ENCODE peak calls at places on chromosomes 1 and 21, in six cellular contexts. One of them, this sample, is unnamed.

GRCh38 chr1:22709891-22710687 is 550 bp upstream of the EPHB2 start:
- DNase-seq in foreskin keratinocyte: no peak
- DNase-seq in heart left ventricle: peak; percentile 34
- DNase-seq in RWPE1: peak; percentile 51
- DNase-seq in OCI-LY7: peak; percentile 60
- DNase-seq in cardiac fibroblast: peak; percentile 64
- DNase-seq in this sample: peak; percentile 67

GRCh38 chr1:226457307-226457712 is 49.4 kb upstream of the PARP1 start:
- DNase-seq in foreskin keratinocyte: no peak
- DNase-seq in heart left ventricle: no peak
- DNase-seq in RWPE1: no peak
- DNase-seq in OCI-LY7: no peak
- DNase-seq in cardiac fibroblast: peak; percentile 34
- DNase-seq in this sample: no peak

GRCh38 chr21:46121286-46122221 is 23.6 kb downstream of the COL6A2 start:
- DNase-seq in foreskin keratinocyte: no peak
- DNase-seq in heart left ventricle: peak; percentile 7
- DNase-seq in RWPE1: no peak
- DNase-seq in OCI-LY7: no peak
- DNase-seq in cardiac fibroblast: no peak
- DNase-seq in this sample: no peak

GRCh38 chr1:2025491-2025981 is 6.4 kb downstream of the GABRD start:
- DNase-seq in foreskin keratinocyte: no peak
- DNase-seq in heart left ventricle: peak; percentile 71
- DNase-seq in RWPE1: no peak
- DNase-seq in OCI-LY7: no peak
- DNase-seq in cardiac fibroblast: peak; percentile 2
- DNase-seq in this sample: no peak

GRCh38 chr1:4769516-4770280 is 115.3 kb downstream of the AJAP1 start:
- DNase-seq in foreskin keratinocyte: no peak
- DNase-seq in heart left ventricle: no peak
- DNase-seq in RWPE1: no peak
- DNase-seq in OCI-LY7: no peak
- DNase-seq in cardiac fibroblast: no peak
- DNase-seq in this sample: no peak

GRCh38 chr1:13517193-13517812 is 3.5 kb upstream of the LRRC38 start:
- DNase-seq in foreskin keratinocyte: no peak
- DNase-seq in heart left ventricle: no peak
- DNase-seq in RWPE1: no peak
- DNase-seq in OCI-LY7: peak; percentile 38
- DNase-seq in cardiac fibroblast: peak; percentile 37
- DNase-seq in this sample: peak; percentile 40

GRCh38 chr21:42245348-42246185 is 26.6 kb downstream of the ABCG1 start:
- DNase-seq in foreskin keratinocyte: no peak
- DNase-seq in heart left ventricle: no peak
- DNase-seq in RWPE1: no peak
- DNase-seq in OCI-LY7: no peak
- DNase-seq in cardiac fibroblast: no peak
- DNase-seq in this sample: no peak

GRCh38 chr1:178353524-178353923 is 143.2 kb downstream of the CLEC20A start:
- DNase-seq in foreskin keratinocyte: no peak
- DNase-seq in heart left ventricle: no peak
- DNase-seq in RWPE1: no peak
- DNase-seq in OCI-LY7: no peak
- DNase-seq in cardiac fibroblast: no peak
- DNase-seq in this sample: no peak

GRCh38 chr1:11767932-11768704 is 6.1 kb downstream of the C1orf167 start:
- DNase-seq in foreskin keratinocyte: no peak
- DNase-seq in heart left ventricle: no peak
- DNase-seq in RWPE1: no peak
- DNase-seq in OCI-LY7: no peak
- DNase-seq in cardiac fibroblast: no peak
- DNase-seq in this sample: no peak

GRCh38 chr1:61951731-61952585 is 209.7 kb downstream of the PATJ start:
- DNase-seq in foreskin keratinocyte: peak; percentile 88
- DNase-seq in heart left ventricle: no peak
- DNase-seq in RWPE1: no peak
- DNase-seq in OCI-LY7: no peak
- DNase-seq in cardiac fibroblast: peak; percentile 49
- DNase-seq in this sample: no peak

GRCh38 chr1:214318956-214319355 is 38.0 kb downstream of the SMYD2 start:
- DNase-seq in foreskin keratinocyte: no peak
- DNase-seq in heart left ventricle: no peak
- DNase-seq in RWPE1: no peak
- DNase-seq in OCI-LY7: no peak
- DNase-seq in cardiac fibroblast: no peak
- DNase-seq in this sample: no peak

GRCh38 chr1:92975551-92976232 is 14.4 kb upstream of the DIPK1A start:
- DNase-seq in foreskin keratinocyte: no peak
- DNase-seq in heart left ventricle: no peak
- DNase-seq in RWPE1: no peak
- DNase-seq in OCI-LY7: peak; percentile 92
- DNase-seq in cardiac fibroblast: no peak
- DNase-seq in this sample: no peak

GRCh38 chr1:204102719-204103118 is 29.8 kb downstream of the SOX13 start:
- DNase-seq in foreskin keratinocyte: no peak
- DNase-seq in heart left ventricle: no peak
- DNase-seq in RWPE1: peak; percentile 67
- DNase-seq in OCI-LY7: no peak
- DNase-seq in cardiac fibroblast: no peak
- DNase-seq in this sample: no peak

GRCh38 chr21:27265492-27265891 is 298.6 kb upstream of the ADAMTS5 start:
- DNase-seq in foreskin keratinocyte: no peak
- DNase-seq in heart left ventricle: no peak
- DNase-seq in RWPE1: no peak
- DNase-seq in OCI-LY7: no peak
- DNase-seq in cardiac fibroblast: no peak
- DNase-seq in this sample: no peak
- TF ChIP-seq CTCF in foreskin keratinocyte: no peak
- TF ChIP-seq CTCF in heart left ventricle: no peak
- TF ChIP-seq CTCF in RWPE1: no peak
- TF ChIP-seq CTCF in OCI-LY7: no peak
- TF ChIP-seq CTCF in cardiac fibroblast: no peak
- TF ChIP-seq CTCF in this sample: no peak

DNA sequence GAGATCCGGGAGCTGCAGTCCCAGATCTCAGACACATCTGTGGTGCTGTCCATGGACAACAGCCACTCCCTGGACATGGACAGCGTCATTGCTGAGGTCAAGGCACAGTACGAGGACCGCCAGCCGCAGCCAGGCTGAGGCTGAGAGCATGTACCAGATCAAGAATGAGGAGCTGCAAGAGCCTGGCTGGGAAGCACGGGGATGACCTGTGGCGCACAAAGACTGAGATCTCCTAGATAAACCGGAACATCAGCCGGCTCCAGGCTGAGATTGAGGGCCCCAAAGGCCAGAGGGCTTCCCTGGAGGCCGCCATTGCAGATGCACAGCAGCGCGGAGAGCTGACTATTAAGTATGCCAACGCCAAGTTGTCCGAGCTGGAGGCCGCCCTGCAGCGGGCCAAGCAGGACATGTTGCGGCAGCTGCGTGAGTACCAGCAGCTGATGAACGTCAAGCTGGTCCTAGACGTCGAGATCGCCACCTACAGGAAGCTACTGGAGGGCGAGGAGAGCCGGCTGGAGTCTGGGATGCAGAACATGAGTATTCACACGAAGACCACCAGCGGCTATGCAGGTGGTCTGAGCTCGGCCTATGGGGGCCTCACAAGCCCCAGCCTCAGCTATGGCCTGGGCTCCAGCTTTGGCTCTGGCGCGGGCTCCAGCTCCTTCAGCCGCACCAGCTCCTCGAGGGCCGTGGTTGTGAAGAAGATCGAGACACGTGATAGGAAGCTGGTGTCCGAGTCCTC is 25.5 kb downstream of the ETV3L start:
- DNase-seq in foreskin keratinocyte: no peak
- DNase-seq in heart left ventricle: peak; percentile 60
- DNase-seq in RWPE1: no peak
- DNase-seq in OCI-LY7: peak; percentile 23
- DNase-seq in cardiac fibroblast: peak; percentile 76
- DNase-seq in this sample: peak; percentile 65
- TF ChIP-seq CTCF in foreskin keratinocyte: peak; percentile 79
- TF ChIP-seq CTCF in heart left ventricle: peak; percentile 69
- TF ChIP-seq CTCF in RWPE1: peak; percentile 38
- TF ChIP-seq CTCF in OCI-LY7: peak; percentile 54
- TF ChIP-seq CTCF in cardiac fibroblast: peak; percentile 71
- TF ChIP-seq CTCF in this sample: peak; percentile 71

GRCh38 chr1:235369802-235370201 is 2.6 kb downstream of the TBCE start:
- DNase-seq in foreskin keratinocyte: no peak
- DNase-seq in heart left ventricle: no peak
- DNase-seq in RWPE1: no peak
- DNase-seq in OCI-LY7: no peak
- DNase-seq in cardiac fibroblast: no peak
- DNase-seq in this sample: no peak

GRCh38 chr1:235366286-235366685 is 941 bp upstream of the TBCE start:
- DNase-seq in foreskin keratinocyte: no peak
- DNase-seq in heart left ventricle: no peak
- DNase-seq in RWPE1: no peak
- DNase-seq in OCI-LY7: no peak
- DNase-seq in cardiac fibroblast: no peak
- DNase-seq in this sample: no peak

GRCh38 chr1:235368428-235368827 is 1.2 kb downstream of the TBCE start:
- DNase-seq in foreskin keratinocyte: no peak
- DNase-seq in heart left ventricle: no peak
- DNase-seq in RWPE1: no peak
- DNase-seq in OCI-LY7: no peak
- DNase-seq in cardiac fibroblast: no peak
- DNase-seq in this sample: no peak

DNA sequence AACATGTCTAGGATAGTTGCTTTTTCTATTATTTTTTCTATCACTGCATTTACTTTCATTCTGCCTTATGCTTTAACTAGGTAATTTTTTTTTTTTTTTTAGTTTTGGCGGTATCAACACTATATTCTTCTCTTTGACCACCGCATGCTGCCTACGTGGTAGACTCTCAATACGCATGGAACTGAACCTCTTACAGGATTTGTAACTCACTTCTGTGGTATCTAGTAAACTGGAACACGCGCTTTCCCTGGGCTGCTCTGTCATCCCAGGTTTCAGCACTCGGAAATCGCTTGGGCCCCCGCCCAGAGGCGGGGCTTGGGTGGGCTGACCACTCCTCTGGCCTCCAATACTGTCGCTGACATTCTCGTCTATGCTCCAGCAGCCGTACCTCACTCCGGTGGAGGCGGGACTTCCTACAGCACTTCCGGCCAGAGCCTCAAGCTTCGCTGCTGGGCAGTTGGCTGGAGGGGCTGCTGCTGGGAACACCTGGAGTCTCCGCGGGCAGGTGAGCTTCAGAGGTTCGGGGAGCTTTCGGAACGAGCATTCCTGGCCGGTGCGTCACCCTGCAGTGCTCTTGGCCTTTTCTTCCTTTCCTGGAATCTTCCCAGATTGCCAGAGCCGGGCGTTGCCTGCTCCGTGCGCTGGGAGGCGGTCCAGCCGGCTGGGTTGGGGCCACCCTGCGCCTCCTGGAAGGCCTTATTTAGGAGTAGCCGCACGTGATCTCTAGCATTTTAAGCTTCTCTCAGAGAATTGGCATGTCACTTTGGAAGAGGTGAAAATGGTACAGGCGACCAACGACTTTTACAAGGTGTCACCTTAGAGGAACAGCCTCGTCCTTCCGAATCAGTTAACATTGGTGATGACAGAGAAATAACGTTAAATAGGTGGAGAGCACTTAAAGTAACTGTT is at the start of gene TBCE:
- DNase-seq in foreskin keratinocyte: peak; percentile 98
- DNase-seq in heart left ventricle: peak; percentile 96
- DNase-seq in RWPE1: peak; percentile 95
- DNase-seq in OCI-LY7: peak; percentile 95
- DNase-seq in cardiac fibroblast: peak; percentile 97
- DNase-seq in this sample: peak; percentile 85
- TF ChIP-seq CTCF in foreskin keratinocyte: peak; percentile 64
- TF ChIP-seq CTCF in heart left ventricle: no peak
- TF ChIP-seq CTCF in RWPE1: no peak
- TF ChIP-seq CTCF in OCI-LY7: no peak
- TF ChIP-seq CTCF in cardiac fibroblast: peak; percentile 43
- TF ChIP-seq CTCF in this sample: peak; percentile 39

GRCh38 chr1:54777431-54777830 is 13.1 kb upstream of the PARS2 start:
- DNase-seq in foreskin keratinocyte: no peak
- DNase-seq in heart left ventricle: no peak
- DNase-seq in RWPE1: no peak
- DNase-seq in OCI-LY7: no peak
- DNase-seq in cardiac fibroblast: no peak
- DNase-seq in this sample: no peak

GRCh38 chr1:54774820-54775498 is 10.6 kb upstream of the PARS2 start:
- DNase-seq in foreskin keratinocyte: no peak
- DNase-seq in heart left ventricle: no peak
- DNase-seq in RWPE1: peak; percentile 65
- DNase-seq in OCI-LY7: peak; percentile 60
- DNase-seq in cardiac fibroblast: peak; percentile 45
- DNase-seq in this sample: peak; percentile 31

GRCh38 chr1:54781023-54781723 is 16.9 kb upstream of the PARS2 start:
- DNase-seq in foreskin keratinocyte: no peak
- DNase-seq in heart left ventricle: no peak
- DNase-seq in RWPE1: no peak
- DNase-seq in OCI-LY7: no peak
- DNase-seq in cardiac fibroblast: no peak
- DNase-seq in this sample: no peak

GRCh38 chr1:54772951-54773350 is 8.6 kb upstream of the PARS2 start:
- DNase-seq in foreskin keratinocyte: no peak
- DNase-seq in heart left ventricle: no peak
- DNase-seq in RWPE1: no peak
- DNase-seq in OCI-LY7: no peak
- DNase-seq in cardiac fibroblast: no peak
- DNase-seq in this sample: no peak

DNA sequence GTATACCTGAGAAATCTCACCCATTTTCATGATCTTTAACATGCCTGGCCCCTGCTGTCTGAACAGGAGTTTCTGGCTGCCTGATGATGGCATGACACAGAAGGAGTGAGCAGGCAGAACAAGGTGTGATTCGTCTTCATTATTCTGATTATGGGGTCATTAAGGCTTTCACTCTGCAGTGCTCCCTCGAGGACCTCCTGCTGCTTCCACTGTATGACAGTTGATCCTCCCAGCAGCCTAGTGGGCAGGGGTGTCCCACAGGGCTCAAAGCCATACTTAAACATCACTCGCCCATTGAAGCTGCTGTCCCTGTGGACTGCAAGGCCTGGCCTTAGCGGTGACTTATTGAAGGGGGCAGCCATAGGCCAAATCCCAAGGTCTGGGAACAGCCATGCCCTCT is 12.7 kb upstream of the PARS2 start:
- DNase-seq in foreskin keratinocyte: no peak
- DNase-seq in heart left ventricle: no peak
- DNase-seq in RWPE1: no peak
- DNase-seq in OCI-LY7: no peak
- DNase-seq in cardiac fibroblast: no peak
- DNase-seq in this sample: no peak
- TF ChIP-seq CTCF in foreskin keratinocyte: no peak
- TF ChIP-seq CTCF in heart left ventricle: no peak
- TF ChIP-seq CTCF in RWPE1: no peak
- TF ChIP-seq CTCF in OCI-LY7: no peak
- TF ChIP-seq CTCF in cardiac fibroblast: no peak
- TF ChIP-seq CTCF in this sample: no peak

GRCh38 chr1:70210820-70211219 is 5.4 kb upstream of the LRRC40 start:
- DNase-seq in foreskin keratinocyte: no peak
- DNase-seq in heart left ventricle: no peak
- DNase-seq in RWPE1: no peak
- DNase-seq in OCI-LY7: no peak
- DNase-seq in cardiac fibroblast: no peak
- DNase-seq in this sample: no peak
- TF ChIP-seq CTCF in foreskin keratinocyte: no peak
- TF ChIP-seq CTCF in heart left ventricle: no peak
- TF ChIP-seq CTCF in RWPE1: no peak
- TF ChIP-seq CTCF in OCI-LY7: no peak
- TF ChIP-seq CTCF in cardiac fibroblast: no peak
- TF ChIP-seq CTCF in this sample: no peak